ENCODE peak calls at places on chromosomes 6 and 20, in seven cellular contexts. D, J, G, F, K, H and V are unnamed samples.

GRCh38 chr6:15063253-15063853 is 182.5 kb upstream of the JARID2 start:
- DNase-seq in J (peak), K (no peak), F (peak), G (no peak), H (no peak), D (no peak), V (peak)

GRCh38 chr6:43125119-43125518 is 46.0 kb upstream of the SRF start:
- DNase-seq in H (no peak), G (no peak), K (no peak), F (peak), D (no peak), J (peak), V (no peak)

GRCh38 chr6:62393608-62394007 is 107.6 kb upstream of the KHDRBS2 start:
- DNase-seq in J (no peak), D (peak), K (peak), G (no peak), H (peak), F (no peak), V (no peak)

GRCh38 chr6:131948221-131948661 is 2.9 kb downstream of the CCN2 start:
- DNase-seq in D (no peak), G (no peak), F (peak), H (peak), J (peak), K (no peak), V (peak)

GRCh38 chr20:63330084-63330760 is 30.9 kb downstream of the CHRNA4 start:
- DNase-seq in F (no peak), D (no peak), H (no peak), G (no peak), K (no peak), J (no peak), V (no peak)

GRCh38 chr6:111691345-111692225 is 85.9 kb upstream of the TRAF3IP2 start:
- DNase-seq in K (no peak), F (peak), H (no peak), G (no peak), J (no peak), D (no peak), V (no peak)

GRCh38 chr20:61951695-61952533 is 113.8 kb downstream of the TAF4 start:
- DNase-seq in H (peak), K (peak), G (peak), D (peak), J (peak), F (peak), V (no peak)

GRCh38 chr20:37385659-37386504 is 39.9 kb downstream of the SRC start:
- DNase-seq in J (no peak), K (peak), G (no peak), H (no peak), F (no peak), D (no peak), V (no peak)

GRCh38 chr20:41734506-41734945 is 116.3 kb upstream of the CHD6 start:
- DNase-seq in H (peak), F (peak), D (peak), G (peak), J (peak), K (peak), V (peak)

GRCh38 chr6:106160189-106160588 is 74.1 kb downstream of the PRDM1 start:
- DNase-seq in J (no peak), K (no peak), H (no peak), G (no peak), F (no peak), D (no peak), V (no peak)

GRCh38 chr6:150302801-150303138 is 66.0 kb upstream of the IYD start:
- DNase-seq in G (no peak), K (no peak), J (no peak), H (peak), D (no peak), F (no peak), V (no peak)

GRCh38 chr6:51663525-51663924 is 423.9 kb downstream of the PKHD1 start:
- DNase-seq in H (no peak), F (no peak), J (no peak), D (no peak), K (no peak), G (no peak), V (no peak)

GRCh38 chr6:147651249-147652063 is 143.0 kb downstream of the SAMD5 start:
- DNase-seq in F (peak), J (peak), D (no peak), K (peak), G (no peak), H (peak), V (peak)

GRCh38 chr6:30963641-30964040 is 19.9 kb upstream of the MUC21 start:
- DNase-seq in H (no peak), J (peak), D (no peak), K (no peak), F (no peak), G (no peak), V (no peak)

GRCh38 chr6:138107752-138108592 is 753 bp upstream of the PERP start:
- DNase-seq in J (no peak), H (peak), F (no peak), K (peak), D (no peak), G (no peak), V (peak)

GRCh38 chr6:146770965-146771735 is 172.4 kb downstream of the ADGB start:
- DNase-seq in K (no peak), G (no peak), H (no peak), J (no peak), D (no peak), F (no peak), V (no peak)

GRCh38 chr20:51667002-51667408 is 101.2 kb downstream of the ATP9A start:
- DNase-seq in J (no peak), D (no peak), H (no peak), K (no peak), F (no peak), G (no peak), V (no peak)

GRCh38 chr6:40695114-40695513 is 108.0 kb upstream of the LRFN2 start:
- DNase-seq in K (peak), G (no peak), H (peak), F (no peak), D (no peak), J (peak), V (no peak)

GRCh38 chr20:2657241-2657640 is 4.8 kb downstream of the NOP56 start:
- DNase-seq in H (no peak), J (no peak), D (no peak), F (no peak), K (no peak), G (no peak), V (no peak)

GRCh38 chr6:156925718-156926607 is 148.8 kb downstream of the ARID1B start:
- DNase-seq in H (peak), F (peak), G (no peak), K (no peak), D (no peak), J (no peak), V (no peak)

GRCh38 chr6:161132384-161132783 is 140.8 kb downstream of the MAP3K4 start:
- DNase-seq in D (no peak), J (no peak), F (no peak), G (no peak), K (no peak), H (no peak), V (no peak)

GRCh38 chr20:1336699-1337387 is 7.9 kb upstream of the SDCBP2 start:
- DNase-seq in D (no peak), J (no peak), G (peak), H (no peak), F (no peak), K (peak), V (no peak)

GRCh38 chr20:15071010-15071808 is 733.8 kb upstream of the FLRT3 start:
- DNase-seq in D (no peak), K (no peak), J (no peak), G (no peak), H (no peak), F (no peak), V (no peak)

GRCh38 chr6:30378290-30378937 is 33.5 kb downstream of the RPP21 start:
- DNase-seq in D (peak), H (peak), K (no peak), J (peak), G (no peak), F (peak), V (peak)

GRCh38 chr6:108752733-108753392 is 95.4 kb upstream of the ARMC2 start:
- DNase-seq in G (no peak), J (no peak), D (no peak), H (no peak), K (no peak), F (no peak), V (no peak)

GRCh38 chr6:117352466-117353081 is 73.2 kb downstream of the ROS1 start:
- DNase-seq in J (peak), F (peak), K (no peak), G (no peak), H (peak), D (no peak), V (peak)

GRCh38 chr20:31731321-31731717 is 7.8 kb upstream of the TPX2 start:
- DNase-seq in F (no peak), J (no peak), D (no peak), G (no peak), K (no peak), H (no peak), V (no peak)
- H3K4me2 ChIP-seq in F (no peak), J (no peak), D (no peak), G (no peak), K (no peak), H (no peak), V (no peak)

DNA sequence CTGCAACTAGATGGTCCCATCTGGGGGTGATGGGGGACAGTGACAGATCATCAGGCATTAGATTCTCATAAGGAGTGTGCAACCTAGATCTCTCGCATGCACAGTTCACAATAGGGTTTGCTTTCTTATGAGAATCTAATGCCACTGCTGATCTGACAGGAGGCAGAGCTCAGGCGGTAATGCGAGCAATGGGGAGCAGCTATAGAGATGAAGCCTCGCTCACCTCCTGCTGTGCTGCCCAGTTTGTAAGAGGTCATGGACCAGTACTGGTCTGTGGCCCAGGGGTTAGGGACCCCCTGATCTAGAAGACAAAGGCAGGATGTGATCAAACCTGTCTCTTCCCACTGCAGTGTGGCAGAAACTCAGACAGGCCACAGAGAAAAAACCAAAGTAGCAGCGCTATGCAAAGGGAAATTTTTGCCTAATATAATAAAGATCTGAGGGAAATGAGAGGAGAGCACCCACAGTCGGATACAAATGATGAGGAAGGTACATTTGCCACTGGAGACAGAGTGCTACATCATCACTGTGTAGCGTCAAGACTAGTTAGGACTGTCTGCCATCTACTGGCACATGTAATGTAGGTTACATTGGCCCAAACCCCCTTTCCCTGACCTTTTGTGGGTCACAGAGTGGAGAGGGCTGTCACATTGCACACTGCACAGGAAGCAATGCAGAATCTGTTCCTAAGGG is 4.1 kb upstream of the LY86 start:
- DNase-seq in D (no peak), H (no peak), K (no peak), G (no peak), J (no peak), F (no peak), V (no peak)
- H2BK120ac ChIP-seq in D (no peak), H (no peak), K (no peak), G (no peak), J (no peak), F (no peak), V (no peak)

GRCh38 chr6:130396722-130397121 is 30.9 kb downstream of the TMEM200A start:
- DNase-seq in J (no peak), G (no peak), K (no peak), F (peak), D (no peak), H (no peak), V (no peak)

GRCh38 chr6:130390890-130391289 is 25.1 kb downstream of the TMEM200A start:
- DNase-seq in G (no peak), J (no peak), D (no peak), H (no peak), F (no peak), K (no peak), V (no peak)

GRCh38 chr6:130395164-130395563 is 29.3 kb downstream of the TMEM200A start:
- DNase-seq in J (no peak), G (no peak), F (no peak), K (no peak), D (no peak), H (no peak), V (no peak)

GRCh38 chr6:130393306-130393705 is 27.5 kb downstream of the TMEM200A start:
- DNase-seq in D (no peak), J (no peak), G (no peak), F (no peak), K (no peak), H (no peak), V (no peak)

GRCh38 chr6:130394238-130394637 is 28.4 kb downstream of the TMEM200A start:
- DNase-seq in F (no peak), K (no peak), G (no peak), D (no peak), H (no peak), J (no peak), V (no peak)
- H3K4me2 ChIP-seq in F (no peak), K (no peak), G (no peak), D (no peak), H (no peak), J (no peak), V (no peak)

GRCh38 chr6:168950500-168951223 is 303.0 kb downstream of the THBS2 start:
- DNase-seq in D (no peak), J (peak), K (no peak), F (no peak), G (no peak), H (no peak), V (no peak)

GRCh38 chr6:168948002-168948401 is 305.6 kb downstream of the THBS2 start:
- DNase-seq in G (no peak), D (no peak), H (no peak), J (no peak), K (no peak), F (no peak), V (peak)

GRCh38 chr6:168951224-168951616 is 302.4 kb downstream of the THBS2 start:
- DNase-seq in F (no peak), J (no peak), D (no peak), H (no peak), G (no peak), K (no peak), V (no peak)

GRCh38 chr6:168948990-168949531 is 304.6 kb downstream of the THBS2 start:
- DNase-seq in G (no peak), J (no peak), F (no peak), K (no peak), H (no peak), D (no peak), V (peak)

DNA sequence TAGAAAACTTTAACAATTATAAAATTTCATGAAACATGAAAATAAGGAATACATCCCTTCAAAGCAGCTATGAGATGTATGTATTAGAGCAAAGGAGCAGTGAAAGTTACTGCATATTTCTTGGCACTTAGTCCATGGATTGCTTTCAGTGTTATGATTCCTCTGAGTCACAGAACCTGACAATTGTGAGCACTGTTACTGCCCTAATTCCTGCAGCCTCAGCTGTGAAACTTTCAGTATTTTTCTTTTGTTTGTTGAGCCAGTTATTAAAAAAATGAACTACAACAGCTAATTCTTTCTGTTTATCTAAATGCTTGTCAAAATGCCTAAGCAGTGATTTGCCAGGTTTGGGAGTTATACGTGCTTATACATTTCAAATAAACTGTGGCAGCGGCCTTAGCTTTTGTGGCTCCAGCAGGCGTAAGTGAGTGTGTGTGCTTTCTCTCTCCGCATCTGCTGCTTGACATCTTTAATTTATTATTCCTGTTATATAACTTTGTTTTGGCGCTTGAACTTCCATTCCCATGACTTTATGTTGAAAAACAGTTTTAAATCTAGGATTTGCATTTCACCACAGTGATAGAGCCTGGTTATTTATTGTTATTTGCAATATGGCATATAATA is 303.7 kb downstream of the THBS2 start:
- DNase-seq in J (peak), F (no peak), H (no peak), G (no peak), K (no peak), D (no peak), V (peak)
- H2BK120ac ChIP-seq in J (no peak), F (no peak), H (no peak), G (no peak), K (no peak), D (no peak), V (no peak)

DNA sequence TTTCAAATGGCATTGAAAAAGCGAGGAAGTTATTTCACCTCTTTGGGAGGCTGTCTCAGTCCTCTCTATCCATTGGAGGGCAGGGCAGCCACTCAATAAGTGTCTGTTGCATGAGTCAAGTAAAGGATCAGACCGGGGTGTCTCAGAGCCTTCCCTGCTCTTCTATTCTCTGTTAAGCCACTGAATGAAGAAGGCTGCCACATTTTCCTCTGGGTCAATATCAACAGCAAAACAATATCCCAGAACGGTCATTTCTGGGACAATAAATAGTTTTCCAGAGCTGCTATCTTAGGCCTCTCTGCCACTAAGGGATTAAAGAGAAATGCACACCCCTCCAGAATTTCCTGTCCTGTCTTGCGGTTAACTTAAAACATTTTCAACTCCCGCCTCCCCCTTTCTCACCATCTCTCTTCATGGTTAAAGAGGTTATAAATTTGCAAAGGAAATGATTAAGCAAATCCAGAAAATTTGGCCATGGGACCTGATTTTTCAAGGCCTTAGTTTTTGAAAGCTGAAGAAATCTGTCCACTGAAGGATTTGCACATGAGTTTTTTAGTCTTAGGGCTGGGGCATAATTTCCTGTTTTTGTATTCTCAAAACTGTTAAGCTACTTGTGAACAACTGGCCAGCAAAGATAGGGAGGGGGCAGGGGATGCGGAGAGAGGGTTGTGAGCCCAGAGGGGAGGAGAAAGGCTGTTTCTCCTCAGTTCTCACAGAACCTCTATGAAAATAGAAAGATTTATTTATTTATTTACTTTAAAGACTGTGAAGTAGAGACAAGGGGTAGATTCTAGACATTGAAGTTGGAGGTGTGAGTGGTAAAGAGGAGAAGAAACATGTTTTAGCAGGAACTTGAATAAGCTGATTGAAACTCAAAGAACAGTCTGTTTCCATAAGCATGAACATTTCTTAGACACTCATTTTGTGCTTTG is 135.7 kb downstream of the BCAS1 start:
- DNase-seq in G (no peak), F (peak), H (peak), J (peak), D (no peak), K (no peak), V (no peak)
- H3K4me2 ChIP-seq in G (no peak), F (no peak), H (no peak), J (peak), D (no peak), K (no peak), V (peak)

DNA sequence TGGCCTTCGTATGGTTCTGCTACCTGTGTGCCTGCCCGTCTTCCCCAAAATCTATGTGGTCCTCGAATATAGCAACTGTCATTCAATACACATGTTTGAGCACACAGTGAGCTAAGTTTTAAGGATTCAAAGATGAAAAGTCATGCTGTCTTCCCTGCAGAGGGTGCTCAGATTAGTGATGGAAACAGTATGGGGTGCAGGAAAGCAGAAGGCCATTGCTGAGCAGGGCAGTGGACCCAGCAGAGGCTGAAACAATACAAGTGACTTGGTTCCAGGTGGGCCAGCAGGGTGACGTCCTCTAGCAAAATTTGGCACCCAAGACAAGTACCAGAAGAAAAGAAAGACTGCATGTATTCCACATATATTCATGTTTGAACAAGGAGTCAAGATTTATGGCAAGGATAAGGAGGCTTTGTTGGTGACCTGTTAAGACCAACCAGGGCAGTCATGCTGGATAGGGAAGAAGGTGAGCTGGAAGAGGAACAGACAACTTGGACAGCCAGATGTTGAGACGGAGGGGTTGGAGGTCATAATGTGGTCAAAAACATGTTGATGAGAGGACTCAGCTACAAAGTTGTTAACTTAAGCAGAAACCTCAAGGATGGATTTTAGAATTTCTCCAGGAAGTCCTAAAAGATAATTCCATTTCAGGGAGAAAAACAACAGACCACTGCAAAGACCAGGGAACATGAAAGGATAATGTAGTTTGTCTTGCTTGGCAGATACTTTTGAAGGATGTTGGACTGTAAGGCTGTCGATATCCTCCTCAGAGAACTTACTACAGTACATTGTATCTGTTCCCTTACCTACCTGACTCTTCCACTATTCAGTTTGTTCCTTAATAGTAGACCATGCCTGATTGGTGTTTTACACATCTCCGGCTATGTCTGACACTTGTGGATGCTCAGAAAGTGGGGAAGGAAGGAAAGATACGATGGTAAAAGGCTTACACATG is 2.5 kb downstream of the HLA-DQA1 start:
- DNase-seq in K (no peak), D (no peak), J (no peak), H (no peak), F (no peak), G (no peak), V (no peak)
- H2BK120ac ChIP-seq in K (no peak), D (no peak), J (no peak), H (no peak), F (no peak), G (no peak), V (no peak)

GRCh38 chr6:75170666-75171065 is 35.2 kb downstream of the COL12A1 start:
- DNase-seq in H (no peak), G (no peak), F (no peak), J (no peak), K (no peak), D (no peak), V (no peak)
- H3K4me2 ChIP-seq in H (no peak), G (no peak), F (no peak), J (no peak), K (no peak), D (no peak), V (no peak)